ENCODE peak calls at places on chromosomes 13 and 19, in four cellular contexts. Q is stomach, T is GM12865, D is A549. S is an unnamed sample.

GRCh38 chr19:4208385-4209094 is 20.8 kb upstream of the EBI3 start:
- DNase-seq in Q (no peak), T (no peak), D (peak), S (no peak)

GRCh38 chr19:39845621-39846175 is 481 bp downstream of the FBL start:
- DNase-seq in Q (no peak), T (peak), D (peak), S (no peak)

GRCh38 chr19:46546194-46546896 is 50.7 kb upstream of the PNMA8B start:
- DNase-seq in Q (peak), T (no peak), D (peak), S (peak)

GRCh38 chr13:113943821-113944565 is 29.9 kb downstream of the C13orf46 start:
- DNase-seq in Q (no peak), T (no peak), D (no peak), S (no peak)

GRCh38 chr19:1832046-1832663 is 16.1 kb downstream of the REXO1 start:
- DNase-seq in Q (no peak), T (no peak), D (no peak), S (no peak)

GRCh38 chr19:48554385-48555091 is 2.6 kb downstream of the SULT2B1 start:
- DNase-seq in Q (no peak), T (no peak), D (peak), S (peak)

GRCh38 chr13:32850311-32851052 is 165.7 kb upstream of the KL start:
- DNase-seq in Q (no peak), T (no peak), D (no peak), S (no peak)

GRCh38 chr19:1027020-1027952 is 878 bp downstream of the CNN2 start:
- DNase-seq in Q (no peak), T (peak), D (no peak), S (peak)

GRCh38 chr13:37995052-37995451 is 125.5 kb upstream of the TRPC4 start:
- DNase-seq in Q (no peak), T (no peak), D (no peak), S (no peak)

GRCh38 chr13:79860757-79861156 is 379.8 kb downstream of the NDFIP2 start:
- DNase-seq in Q (no peak), T (no peak), D (no peak), S (no peak)

GRCh38 chr13:114314074-114314912 is at the start of gene CHAMP1:
- DNase-seq in Q (peak), T (peak), D (peak), S (peak)

GRCh38 chr19:58416631-58417030 is 8.2 kb downstream of the ZNF584 start:
- DNase-seq in Q (no peak), T (no peak), D (no peak), S (no peak)

GRCh38 chr13:109750376-109750775 is 36.0 kb downstream of the IRS2 start:
- DNase-seq in Q (no peak), T (no peak), D (no peak), S (no peak)

GRCh38 chr13:43242040-43242439 is 218.7 kb downstream of the DNAJC15 start:
- DNase-seq in Q (no peak), T (no peak), D (no peak), S (no peak)

GRCh38 chr19:49896863-49897621 is at the start of gene IL4I1:
- DNase-seq in Q (no peak), T (peak), D (no peak), S (no peak)

GRCh38 chr19:7863971-7864718 is 10.0 kb downstream of the PRR36 start:
- DNase-seq in Q (no peak), T (no peak), D (no peak), S (no peak)

GRCh38 chr19:15371786-15372380 is 7.7 kb downstream of the AKAP8 start:
- DNase-seq in Q (no peak), T (no peak), D (no peak), S (no peak)

GRCh38 chr13:74026753-74027152 is 107.5 kb downstream of the KLF12 start:
- DNase-seq in Q (peak), T (peak), D (no peak), S (no peak)

GRCh38 chr19:45169602-45170001 is 8.4 kb downstream of the TRAPPC6A start:
- DNase-seq in Q (no peak), T (no peak), D (no peak), S (no peak)

GRCh38 chr13:34657716-34658115 is 284.4 kb upstream of the NBEA start:
- DNase-seq in Q (no peak), T (no peak), D (peak), S (no peak)

GRCh38 chr19:38685666-38686529 is 38.4 kb downstream of the ACTN4 start:
- DNase-seq in Q (no peak), T (peak), D (peak), S (peak)

GRCh38 chr19:53365899-53366493 is 491 bp downstream of the ZNF525 start:
- DNase-seq in Q (no peak), T (peak), D (no peak), S (peak)

GRCh38 chr13:45198924-45199323 is 1.9 kb downstream of the KCTD4 start:
- DNase-seq in Q (no peak), T (no peak), D (no peak), S (no peak)

GRCh38 chr13:36432106-36432544 is at the start of gene CCNA1:
- DNase-seq in Q (peak), T (peak), D (no peak), S (peak)

GRCh38 chr13:20161275-20161950 is 561 bp upstream of the GJA3 start:
- DNase-seq in Q (no peak), T (peak), D (no peak), S (peak)

GRCh38 chr19:1481224-1481892 is 2.3 kb upstream of the C19orf25 start:
- DNase-seq in Q (no peak), T (no peak), D (no peak), S (no peak)

GRCh38 chr13:84873951-84874350 is 925.3 kb downstream of the SLITRK6 start:
- DNase-seq in Q (no peak), T (no peak), D (no peak), S (no peak)

GRCh38 chr13:84864341-84864740 is 934.9 kb downstream of the SLITRK6 start:
- DNase-seq in Q (no peak), T (no peak), D (no peak), S (no peak)

GRCh38 chr13:84867246-84867645 is 932.0 kb downstream of the SLITRK6 start:
- DNase-seq in Q (no peak), T (no peak), D (no peak), S (no peak)

DNA sequence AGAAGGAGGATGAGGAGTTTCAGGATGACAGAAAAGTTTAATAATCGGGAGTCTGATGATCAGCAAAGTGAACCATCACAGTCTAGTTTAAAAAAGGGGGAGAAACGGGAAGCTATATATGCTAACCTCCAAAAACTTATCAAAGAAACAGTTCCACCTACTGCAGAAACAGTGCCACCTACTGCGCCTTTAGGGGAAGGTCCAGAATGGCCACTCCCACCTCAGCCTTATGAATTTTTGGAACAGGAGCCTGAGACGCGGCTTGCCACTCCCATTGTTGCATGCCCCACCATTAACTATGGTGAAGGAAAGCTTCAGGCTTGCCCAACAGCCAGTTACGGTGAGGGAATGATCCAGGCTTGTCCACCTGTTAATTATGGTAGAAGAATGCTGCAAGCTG is 929.0 kb downstream of the SLITRK6 start:
- DNase-seq in Q (no peak), T (no peak), D (no peak), S (no peak)
- TF ChIP-seq CTCF in Q (no peak), T (peak), D (no peak), S (no peak)

GRCh38 chr13:24284876-24285275 is 24.5 kb upstream of the C1QTNF9 start:
- DNase-seq in Q (no peak), T (no peak), D (no peak), S (no peak)
- TF ChIP-seq CTCF in Q (no peak), T (no peak), D (no peak), S (no peak)

GRCh38 chr13:106518535-106518934 is 16.9 kb downstream of the EFNB2 start:
- DNase-seq in Q (no peak), T (no peak), D (no peak), S (no peak)

GRCh38 chr13:106522898-106523525 is 12.4 kb downstream of the EFNB2 start:
- DNase-seq in Q (no peak), T (no peak), D (no peak), S (no peak)

GRCh38 chr13:106522112-106522511 is 13.3 kb downstream of the EFNB2 start:
- DNase-seq in Q (no peak), T (no peak), D (no peak), S (no peak)

GRCh38 chr13:106521101-106521799 is 14.2 kb downstream of the EFNB2 start:
- DNase-seq in Q (no peak), T (no peak), D (no peak), S (peak)

GRCh38 chr13:106520205-106521004 is 15.1 kb downstream of the EFNB2 start:
- DNase-seq in Q (no peak), T (no peak), D (no peak), S (no peak)
- TF ChIP-seq CTCF in Q (peak), T (no peak), D (peak), S (peak)

GRCh38 chr13:107203146-107203847 is 635.4 kb upstream of the ARGLU1 start:
- DNase-seq in Q (no peak), T (peak), D (peak), S (no peak)
- TF ChIP-seq CTCF in Q (no peak), T (peak), D (no peak), S (no peak)

DNA sequence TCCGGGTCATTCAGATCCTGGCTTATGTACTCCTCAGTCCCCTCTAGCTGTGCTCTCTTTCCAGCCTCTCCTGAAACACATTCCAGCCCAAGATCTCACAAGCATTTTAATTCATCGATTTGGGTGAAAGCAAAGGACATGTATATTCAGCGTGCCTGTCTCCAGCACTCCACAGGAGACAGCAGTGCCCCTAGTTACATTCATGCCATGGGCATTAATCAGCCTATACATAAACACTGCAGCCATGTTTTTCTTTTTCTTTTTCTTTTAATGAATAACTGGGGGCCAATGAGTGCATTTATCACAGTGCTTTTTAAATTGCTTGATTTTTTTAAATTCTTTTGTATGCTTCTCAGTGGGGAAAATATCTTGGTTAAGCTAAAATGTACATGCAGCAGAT is 199.1 kb downstream of the DCT start:
- DNase-seq in Q (no peak), T (no peak), D (no peak), S (no peak)
- TF ChIP-seq CTCF in Q (no peak), T (no peak), D (no peak), S (no peak)